ENCODE peak calls at places on chromosomes 5 and 9, in five cellular contexts. I is K562; Q is IMR-90; A is CD8-positive, alpha-beta T cell; S is uterus. K is an unnamed sample.

GRCh38 chr5:75558972-75559632 is 47.4 kb downstream of the POLK start:
- DNase-seq in I (no peak), Q (no peak), A (no peak), S (no peak), K (no peak)

GRCh38 chr9:135711411-135711810 is 9.4 kb downstream of the KCNT1 start:
- DNase-seq in I (no peak), Q (no peak), A (no peak), S (no peak), K (no peak)

GRCh38 chr5:127562252-127562651 is 44.8 kb downstream of the PRRC1 start:
- DNase-seq in I (no peak), Q (no peak), A (no peak), S (no peak), K (peak)

GRCh38 chr9:69391946-69392345 is 66.9 kb downstream of the ENTREP1 start:
- DNase-seq in I (no peak), Q (no peak), A (no peak), S (no peak), K (no peak)

GRCh38 chr5:18114161-18114802 is 480.0 kb downstream of the TAF11L14 start:
- DNase-seq in I (no peak), Q (no peak), A (no peak), S (no peak), K (no peak)

GRCh38 chr9:19471737-19472648 is 63.2 kb downstream of the ACER2 start:
- DNase-seq in I (peak), Q (peak), A (peak), S (peak), K (peak)

GRCh38 chr9:85248514-85249312 is 493.0 kb downstream of the AGTPBP1 start:
- DNase-seq in I (no peak), Q (no peak), A (no peak), S (no peak), K (no peak)

GRCh38 chr5:177099422-177100093 is 12.8 kb downstream of the FGFR4 start:
- DNase-seq in I (peak), Q (no peak), A (no peak), S (no peak), K (no peak)

GRCh38 chr5:31385774-31386537 is 145.9 kb downstream of the DROSHA start:
- DNase-seq in I (no peak), Q (peak), A (no peak), S (no peak), K (no peak)

GRCh38 chr9:133375116-133375723 is 640 bp downstream of the SURF4 start:
- DNase-seq in I (no peak), Q (peak), A (no peak), S (no peak), K (no peak)

GRCh38 chr5:35672995-35673394 is 55.3 kb downstream of the SPEF2 start:
- DNase-seq in I (no peak), Q (no peak), A (no peak), S (no peak), K (no peak)

GRCh38 chr5:172678902-172679301 is 37.8 kb downstream of the NEURL1B start:
- DNase-seq in I (no peak), Q (no peak), A (no peak), S (peak), K (peak)

GRCh38 chr9:77827104-77827784 is 179.1 kb upstream of the GNA14 start:
- DNase-seq in I (peak), Q (no peak), A (no peak), S (no peak), K (no peak)

GRCh38 chr5:134097221-134097620 is 17.3 kb upstream of the TCF7 start:
- DNase-seq in I (no peak), Q (no peak), A (no peak), S (no peak), K (no peak)

GRCh38 chr9:114050646-114051045 is 27.5 kb downstream of the AMBP start:
- DNase-seq in I (no peak), Q (no peak), A (no peak), S (no peak), K (no peak)

GRCh38 chr9:89436326-89436725 is 61.6 kb downstream of the SEMA4D start:
- DNase-seq in I (no peak), Q (no peak), A (no peak), S (no peak), K (no peak)

GRCh38 chr5:9557696-9558095 is 11.8 kb upstream of the SEMA5A start:
- DNase-seq in I (no peak), Q (peak), A (no peak), S (no peak), K (no peak)

GRCh38 chr5:116421080-116421629 is 153.5 kb downstream of the SEMA6A start:
- DNase-seq in I (peak), Q (no peak), A (no peak), S (no peak), K (no peak)

GRCh38 chr9:130144703-130145102 is 27.5 kb upstream of the NCS1 start:
- DNase-seq in I (no peak), Q (no peak), A (no peak), S (no peak), K (no peak)

GRCh38 chr9:86674475-86674874 is 272.8 kb downstream of the GAS1 start:
- DNase-seq in I (no peak), Q (no peak), A (no peak), S (no peak), K (no peak)

GRCh38 chr5:55033568-55033967 is 9.5 kb downstream of the GZMK start:
- DNase-seq in I (no peak), Q (no peak), A (no peak), S (no peak), K (no peak)

GRCh38 chr5:56070795-56071539 is 76.2 kb upstream of the IL6ST start:
- DNase-seq in I (no peak), Q (no peak), A (no peak), S (no peak), K (no peak)

GRCh38 chr5:150161242-150162141 is 5.1 kb upstream of the CDX1 start:
- DNase-seq in I (peak), Q (peak), A (peak), S (peak), K (peak)

GRCh38 chr5:169162407-169162806 is 138.5 kb downstream of the SLIT3 start:
- DNase-seq in I (no peak), Q (no peak), A (no peak), S (no peak), K (no peak)

GRCh38 chr5:172733179-172733973 is 37.6 kb downstream of the DUSP1 start:
- DNase-seq in I (no peak), Q (peak), A (no peak), S (peak), K (no peak)

GRCh38 chr9:111501005-111501562 is 16.9 kb upstream of the ECPAS start:
- DNase-seq in I (no peak), Q (no peak), A (no peak), S (no peak), K (no peak)

GRCh38 chr9:115992834-115993233 is 160.8 kb upstream of the PAPPA start:
- DNase-seq in I (no peak), Q (peak), A (no peak), S (no peak), K (no peak)

GRCh38 chr9:127862075-127863011 is 7.9 kb upstream of the ENG start:
- DNase-seq in I (peak), Q (no peak), A (peak), S (peak), K (no peak)

GRCh38 chr9:126432659-126433058 is 106.0 kb downstream of the MVB12B start:
- DNase-seq in I (no peak), Q (no peak), A (no peak), S (no peak), K (no peak)

GRCh38 chr9:76459691-76460635 is 981 bp downstream of the GCNT1 start:
- DNase-seq in I (peak), Q (peak), A (no peak), S (peak), K (peak)

GRCh38 chr5:170070556-170071412 is 34.9 kb upstream of the FOXI1 start:
- DNase-seq in I (peak), Q (peak), A (no peak), S (no peak), K (peak)

GRCh38 chr5:1880377-1881272 is 2.1 kb downstream of the IRX4 start:
- DNase-seq in I (no peak), Q (no peak), A (no peak), S (no peak), K (no peak)

GRCh38 chr5:122909470-122910100 is 64.2 kb downstream of the SNX24 start:
- DNase-seq in I (no peak), Q (no peak), A (no peak), S (no peak), K (no peak)

GRCh38 chr5:123285122-123286011 is 137.8 kb downstream of the CEP120 start:
- DNase-seq in I (no peak), Q (peak), A (no peak), S (no peak), K (peak)

GRCh38 chr9:86974421-86974820 is 27.1 kb upstream of the GAS1 start:
- DNase-seq in I (no peak), Q (no peak), A (no peak), S (no peak), K (no peak)

GRCh38 chr9:16131269-16131668 is 578.4 kb downstream of the CCDC171 start:
- DNase-seq in I (no peak), Q (peak), A (no peak), S (no peak), K (no peak)

GRCh38 chr9:114405294-114406034 is 17.7 kb upstream of the AKNA start:
- DNase-seq in I (peak), Q (peak), A (peak), S (peak), K (peak)

GRCh38 chr5:69276422-69277174 is 41.9 kb downstream of the CDK7 start:
- DNase-seq in I (no peak), Q (peak), A (no peak), S (no peak), K (no peak)

GRCh38 chr5:135193213-135194125 is 159.4 kb upstream of the PITX1 start:
- DNase-seq in I (peak), Q (peak), A (no peak), S (no peak), K (no peak)

DNA sequence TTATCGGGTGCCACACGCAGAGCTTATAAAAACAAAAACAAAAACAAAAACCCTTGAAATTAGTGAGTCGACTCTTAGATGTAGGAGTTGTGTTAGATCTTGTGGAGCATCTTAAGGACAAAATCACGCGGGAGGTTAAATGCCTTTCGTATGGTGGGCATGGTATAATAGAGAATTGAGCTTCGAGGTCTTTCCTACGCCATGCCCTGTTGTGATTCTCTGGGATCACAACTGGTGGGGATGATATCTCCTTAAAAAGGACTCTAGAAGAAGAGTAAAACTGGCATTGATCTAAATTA is 773 bp upstream of the ELL2 start:
- DNase-seq in I (no peak), Q (no peak), A (no peak), S (no peak), K (no peak)
- H3K4me3 ChIP-seq in I (peak), Q (peak), A (peak), S (peak), K (peak)

DNA sequence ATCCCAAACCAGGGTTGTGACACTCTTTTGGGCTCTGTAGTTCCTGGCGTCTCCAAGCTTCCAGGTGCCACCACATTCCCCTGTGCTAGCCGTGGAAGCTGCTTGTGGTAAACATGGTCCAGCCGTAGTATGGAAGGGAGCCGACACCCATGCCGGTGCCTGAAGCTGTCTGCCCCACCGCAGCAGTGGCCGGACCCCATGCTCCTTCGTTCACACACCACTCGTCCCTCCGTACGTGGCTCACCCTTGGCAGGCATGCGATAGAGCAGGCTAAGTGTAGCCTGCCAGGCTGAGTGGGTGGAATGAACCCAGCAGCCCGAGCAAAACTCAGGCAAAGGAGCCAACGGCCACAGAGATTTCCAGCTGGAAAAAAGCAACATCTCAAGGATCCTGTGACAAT is 2030.4 kb downstream of the EFNA5 start:
- DNase-seq in I (no peak), Q (no peak), A (no peak), S (no peak), K (no peak)
- TF ChIP-seq CTCF in I (no peak), Q (no peak), A (no peak), S (no peak), K (no peak)

DNA sequence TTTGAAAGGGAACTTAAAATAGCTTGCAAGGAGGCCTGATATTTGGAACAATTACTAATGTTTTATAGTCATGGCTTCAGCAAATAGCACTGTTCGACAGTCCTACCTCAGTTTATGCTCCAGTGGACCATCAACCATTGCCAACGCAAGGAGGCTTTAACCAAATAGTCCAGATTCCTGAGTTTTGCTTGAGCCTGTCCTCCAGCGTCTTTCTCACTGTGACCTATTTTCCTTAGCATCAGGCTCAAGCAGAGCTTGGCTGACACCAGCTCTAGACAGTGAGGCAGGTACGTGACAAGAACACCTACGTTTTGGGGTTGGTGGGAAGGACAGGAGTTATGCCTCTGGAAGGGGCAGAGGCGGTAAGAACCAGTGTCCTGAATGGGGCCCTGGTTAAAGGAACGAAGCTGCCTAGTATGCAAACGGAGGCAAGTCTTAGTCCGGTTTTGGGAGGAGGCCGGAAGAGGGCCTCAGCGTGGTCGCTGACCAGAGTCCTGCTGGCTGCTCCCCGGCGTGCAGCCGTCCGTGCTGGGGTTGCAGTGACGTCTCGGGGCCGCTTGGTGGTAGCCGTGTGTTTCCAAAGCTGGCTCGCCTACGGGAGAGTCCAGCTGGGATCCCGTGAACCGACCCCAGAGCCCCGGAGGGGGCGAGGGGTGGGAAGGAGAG is 998 bp upstream of the FGF18 start:
- DNase-seq in I (peak), Q (peak), A (peak), S (peak), K (peak)
- H3K4me3 ChIP-seq in I (no peak), Q (peak), A (peak), S (no peak), K (peak)

GRCh38 chr5:180291943-180292831 is at the start of gene MAPK9:
- DNase-seq in I (peak), Q (peak), A (peak), S (peak), K (peak)

GRCh38 chr5:180289966-180290365 is 1.9 kb downstream of the MAPK9 start:
- DNase-seq in I (no peak), Q (no peak), A (no peak), S (no peak), K (no peak)

GRCh38 chr5:180289433-180289832 is 2.5 kb downstream of the MAPK9 start:
- DNase-seq in I (no peak), Q (no peak), A (no peak), S (no peak), K (peak)

GRCh38 chr5:180290568-180291233 is 1.2 kb downstream of the MAPK9 start:
- DNase-seq in I (no peak), Q (no peak), A (no peak), S (no peak), K (no peak)

GRCh38 chr5:180291234-180291940 is 496 bp downstream of the MAPK9 start:
- DNase-seq in I (peak), Q (no peak), A (no peak), S (peak), K (peak)
- TF ChIP-seq CTCF in I (peak), Q (peak), A (no peak), S (no peak), K (no peak)

GRCh38 chr5:119341452-119342349 is 14.1 kb upstream of the TNFAIP8 start:
- DNase-seq in I (no peak), Q (no peak), A (no peak), S (no peak), K (no peak)

GRCh38 chr5:119342414-119342813 is 13.4 kb upstream of the TNFAIP8 start:
- DNase-seq in I (no peak), Q (no peak), A (no peak), S (no peak), K (no peak)

GRCh38 chr5:119344231-119344630 is 11.6 kb upstream of the TNFAIP8 start:
- DNase-seq in I (no peak), Q (no peak), A (no peak), S (no peak), K (no peak)

GRCh38 chr5:119343766-119344165 is 12.1 kb upstream of the TNFAIP8 start:
- DNase-seq in I (no peak), Q (peak), A (no peak), S (no peak), K (no peak)

GRCh38 chr5:119343042-119343441 is 12.8 kb upstream of the TNFAIP8 start:
- DNase-seq in I (no peak), Q (peak), A (no peak), S (no peak), K (no peak)
- H3K4me3 ChIP-seq in I (no peak), Q (no peak), A (no peak), S (no peak), K (no peak)

GRCh38 chr5:141873933-141874261 is 4.3 kb downstream of the PCDH1 start:
- DNase-seq in I (no peak), Q (no peak), A (no peak), S (no peak), K (no peak)
- TF ChIP-seq CTCF in I (no peak), Q (no peak), A (no peak), S (no peak), K (no peak)

GRCh38 chr5:173858025-173858674 is 30.0 kb upstream of the CPEB4 start:
- DNase-seq in I (no peak), Q (no peak), A (no peak), S (no peak), K (no peak)

GRCh38 chr5:173859315-173860038 is 28.7 kb upstream of the CPEB4 start:
- DNase-seq in I (peak), Q (no peak), A (no peak), S (no peak), K (no peak)

GRCh38 chr5:173857231-173857630 is 30.9 kb upstream of the CPEB4 start:
- DNase-seq in I (no peak), Q (no peak), A (no peak), S (no peak), K (peak)

GRCh38 chr5:173855995-173856656 is 32.0 kb upstream of the CPEB4 start:
- DNase-seq in I (no peak), Q (no peak), A (no peak), S (no peak), K (no peak)

DNA sequence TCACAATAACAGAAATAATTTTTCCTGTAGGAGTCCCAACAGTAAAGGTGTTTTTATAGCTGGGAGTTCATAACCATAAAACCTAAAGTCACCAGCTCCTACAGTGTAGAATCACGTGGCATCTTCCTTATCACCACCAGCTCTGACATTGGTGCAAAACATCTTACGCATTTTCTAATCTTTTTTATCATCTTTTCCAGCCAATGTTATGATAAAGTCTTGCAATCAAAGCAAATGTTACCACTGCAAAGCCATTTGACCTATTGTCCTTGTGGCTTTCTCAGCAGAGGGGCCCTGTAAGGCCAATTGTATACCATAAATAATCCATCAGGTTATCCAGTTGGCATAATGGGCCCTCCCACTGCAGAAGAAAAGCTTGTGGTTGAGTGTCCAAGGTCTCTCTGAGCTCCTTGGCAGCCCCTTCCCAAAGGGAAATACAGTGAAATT is 29.5 kb upstream of the CPEB4 start:
- DNase-seq in I (no peak), Q (no peak), A (no peak), S (no peak), K (no peak)
- H3K4me3 ChIP-seq in I (no peak), Q (no peak), A (no peak), S (no peak), K (no peak)

DNA sequence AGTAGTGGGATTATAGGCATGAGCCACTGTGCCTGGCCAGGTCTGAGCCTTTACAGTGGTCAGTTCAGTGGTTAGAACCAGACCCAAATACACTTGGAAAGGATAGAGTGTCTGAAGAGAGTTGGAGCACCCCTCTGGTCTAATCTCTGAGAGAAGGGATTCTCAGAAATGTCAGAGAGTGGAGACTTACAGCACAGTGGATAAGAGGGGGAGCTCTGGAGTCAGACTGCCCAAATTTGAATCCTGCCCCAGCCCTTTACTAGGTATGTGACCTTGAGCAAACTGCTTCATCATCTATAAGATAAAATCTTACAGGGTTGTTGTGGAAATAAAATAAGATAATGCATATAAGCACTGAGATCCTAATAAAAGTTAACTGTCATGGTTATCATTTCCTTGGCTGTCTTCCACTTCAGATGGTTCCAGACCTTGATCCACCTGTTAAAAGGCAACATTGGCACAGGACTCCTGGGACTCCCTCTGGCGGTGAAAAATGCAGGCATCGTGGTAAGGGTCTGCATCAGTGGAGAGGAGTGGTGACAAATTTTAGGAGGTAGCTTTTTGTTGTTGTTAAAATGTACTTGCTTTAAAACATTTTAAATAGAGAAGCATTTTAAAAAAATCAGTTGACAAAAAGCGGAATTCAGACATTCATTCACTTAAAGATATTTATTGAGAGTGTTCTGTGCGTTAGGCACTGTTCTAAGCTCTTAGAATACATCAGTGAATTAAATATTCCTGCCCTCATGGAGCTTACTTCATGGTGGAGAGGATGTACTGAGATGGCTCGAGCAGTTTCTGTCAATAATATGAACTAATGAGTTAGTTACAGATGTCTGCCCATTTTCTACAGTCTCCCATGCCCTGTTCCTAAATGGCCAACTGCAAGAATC is 16.0 kb downstream of the SLC36A1 start:
- DNase-seq in I (no peak), Q (no peak), A (no peak), S (no peak), K (peak)
- TF ChIP-seq CTCF in I (no peak), Q (no peak), A (no peak), S (no peak), K (peak)

K was measured in BE2C.